ENCODE peak calls at places on chromosome 17, in eight cellular contexts. P, X, V, W, Q, J, L and R are unnamed samples.

GRCh38 chr17:68053237-68054030 is 17.9 kb downstream of the KPNA2 start:
- DNase-seq in P (no peak), X (no peak), V (no peak), W (peak), Q (no peak), J (no peak), L (peak), R (no peak)

GRCh38 chr17:79696159-79696982 is 34.4 kb upstream of the ENPP7 start:
- DNase-seq in P (no peak), X (no peak), V (no peak), W (no peak), Q (no peak), J (no peak), L (no peak), R (no peak)

GRCh38 chr17:33202011-33202410 is 91.1 kb downstream of the ASIC2 start:
- DNase-seq in P (no peak), X (no peak), V (no peak), W (no peak), Q (no peak), J (no peak), L (no peak), R (no peak)

GRCh38 chr17:79338589-79338988 is 264.0 kb downstream of the ENGASE start:
- DNase-seq in P (no peak), X (no peak), V (no peak), W (peak), Q (no peak), J (no peak), L (peak), R (no peak)

GRCh38 chr17:12256380-12256995 is 235.8 kb downstream of the MAP2K4 start:
- DNase-seq in P (no peak), X (peak), V (no peak), W (peak), Q (peak), J (peak), L (peak), R (peak)

GRCh38 chr17:8019161-8019560 is 16.7 kb downstream of the GUCY2D start:
- DNase-seq in P (no peak), X (no peak), V (no peak), W (no peak), Q (no peak), J (no peak), L (no peak), R (no peak)

GRCh38 chr17:65604070-65604469 is 42.6 kb upstream of the AXIN2 start:
- DNase-seq in P (no peak), X (no peak), V (no peak), W (no peak), Q (no peak), J (no peak), L (no peak), R (no peak)

GRCh38 chr17:45936610-45937009 is 42.3 kb downstream of the MAPT start:
- DNase-seq in P (no peak), X (no peak), V (no peak), W (no peak), Q (no peak), J (no peak), L (no peak), R (no peak)

GRCh38 chr17:79242873-79243602 is 168.4 kb downstream of the ENGASE start:
- DNase-seq in P (no peak), X (no peak), V (no peak), W (no peak), Q (no peak), J (no peak), L (no peak), R (no peak)

GRCh38 chr17:67725232-67726206 is 7.8 kb downstream of the NOL11 start:
- DNase-seq in P (no peak), X (no peak), V (no peak), W (no peak), Q (no peak), J (no peak), L (no peak), R (no peak)

GRCh38 chr17:82230627-82231311 is 1.9 kb downstream of the SLC16A3 start:
- DNase-seq in P (peak), X (no peak), V (peak), W (peak), Q (peak), J (peak), L (peak), R (peak)

GRCh38 chr17:58968662-58969061 is 138.0 kb downstream of the TRIM37 start:
- DNase-seq in P (no peak), X (no peak), V (no peak), W (no peak), Q (no peak), J (no peak), L (peak), R (no peak)

GRCh38 chr17:78460951-78461944 is 82.8 kb downstream of the PGS1 start:
- DNase-seq in P (no peak), X (no peak), V (no peak), W (no peak), Q (no peak), J (no peak), L (no peak), R (no peak)